ENCODE peak calls at places on chromosomes 11 and 22, in six cellular contexts. N, B, Q, Y, F and G are unnamed samples.

GRCh38 chr11:2790581-2790925 is 90.8 kb upstream of the KCNQ1OT1 start:
- DNase-seq in N (peak), B (no peak), Q (peak), Y (no peak), F (no peak), G (peak)

GRCh38 chr11:107591446-107592236 is 694 bp downstream of the ELMOD1 start:
- DNase-seq in N (no peak), B (peak), Q (no peak), Y (peak), F (no peak), G (no peak)

GRCh38 chr11:72222106-72222891 is 2.3 kb upstream of the INPPL1 start:
- DNase-seq in N (no peak), B (no peak), Q (no peak), Y (no peak), F (no peak), G (no peak)

GRCh38 chr11:88695701-88696414 is 358.3 kb upstream of the CTSC start:
- DNase-seq in N (no peak), B (no peak), Q (no peak), Y (no peak), F (no peak), G (no peak)

GRCh38 chr22:46219650-46220049 is 30.4 kb downstream of the CDPF1 start:
- DNase-seq in N (no peak), B (no peak), Q (no peak), Y (no peak), F (no peak), G (no peak)

GRCh38 chr11:103007521-103007920 is 52.0 kb upstream of the MMP13 start:
- DNase-seq in N (no peak), B (no peak), Q (no peak), Y (no peak), F (no peak), G (no peak)

GRCh38 chr11:64415286-64415685 is 56.3 kb downstream of the RPS6KA4 start:
- DNase-seq in N (no peak), B (no peak), Q (no peak), Y (no peak), F (no peak), G (no peak)

GRCh38 chr22:19879248-19879575 is 24.5 kb upstream of the GNB1L start:
- DNase-seq in N (no peak), B (no peak), Q (no peak), Y (no peak), F (no peak), G (no peak)

GRCh38 chr11:48034926-48035876 is 54.8 kb downstream of the PTPRJ start:
- DNase-seq in N (peak), B (no peak), Q (peak), Y (no peak), F (no peak), G (peak)

GRCh38 chr11:132718711-132719641 is 813.3 kb downstream of the OPCML start:
- DNase-seq in N (no peak), B (peak), Q (peak), Y (no peak), F (peak), G (no peak)

GRCh38 chr11:40030867-40031266 is 1428.6 kb downstream of the LRRC4C start:
- DNase-seq in N (no peak), B (no peak), Q (no peak), Y (peak), F (no peak), G (no peak)

GRCh38 chr22:27686534-27686933 is 115.0 kb downstream of the MN1 start:
- DNase-seq in N (peak), B (no peak), Q (peak), Y (no peak), F (peak), G (peak)

GRCh38 chr22:41801886-41802285 is 1.4 kb downstream of the CCDC134 start:
- DNase-seq in N (no peak), B (no peak), Q (no peak), Y (no peak), F (no peak), G (no peak)

GRCh38 chr22:43376765-43377485 is 33.8 kb upstream of the SCUBE1 start:
- DNase-seq in N (no peak), B (peak), Q (peak), Y (no peak), F (peak), G (no peak)

GRCh38 chr11:129331217-129331616 is 44.4 kb upstream of the BARX2 start:
- DNase-seq in N (no peak), B (no peak), Q (peak), Y (no peak), F (no peak), G (no peak)

GRCh38 chr11:67102664-67103063 is 16.4 kb upstream of the KDM2A start:
- DNase-seq in N (no peak), B (no peak), Q (no peak), Y (no peak), F (no peak), G (no peak)

GRCh38 chr11:12698049-12698448 is 23.8 kb downstream of the TEAD1 start:
- DNase-seq in N (no peak), B (no peak), Q (no peak), Y (no peak), F (no peak), G (no peak)

GRCh38 chr11:72828081-72828567 is 13.9 kb downstream of the ATG16L2 start:
- DNase-seq in N (no peak), B (no peak), Q (no peak), Y (no peak), F (no peak), G (no peak)

GRCh38 chr11:20158597-20159257 is 1.5 kb downstream of the DBX1 start:
- DNase-seq in N (peak), B (no peak), Q (peak), Y (peak), F (peak), G (no peak)

GRCh38 chr22:50622723-50623327 is 5.1 kb downstream of the ARSA start:
- DNase-seq in N (no peak), B (no peak), Q (peak), Y (no peak), F (no peak), G (peak)

GRCh38 chr11:65487467-65488272 is 11.2 kb upstream of the MALAT1 start:
- DNase-seq in N (peak), B (no peak), Q (peak), Y (peak), F (peak), G (peak)

GRCh38 chr11:27158763-27159679 is 118.4 kb downstream of the BBOX1 start:
- DNase-seq in N (peak), B (no peak), Q (peak), Y (peak), F (peak), G (peak)

GRCh38 chr11:116536416-116536815 is 236.4 kb downstream of the BUD13 start:
- DNase-seq in N (no peak), B (no peak), Q (no peak), Y (no peak), F (no peak), G (no peak)

GRCh38 chr11:111541209-111542061 is 915 bp downstream of the LAYN start:
- DNase-seq in N (peak), B (no peak), Q (peak), Y (peak), F (peak), G (no peak)

GRCh38 chr22:30305906-30306628 is 16.8 kb upstream of the CASTOR1 start:
- DNase-seq in N (no peak), B (no peak), Q (no peak), Y (no peak), F (no peak), G (no peak)

DNA sequence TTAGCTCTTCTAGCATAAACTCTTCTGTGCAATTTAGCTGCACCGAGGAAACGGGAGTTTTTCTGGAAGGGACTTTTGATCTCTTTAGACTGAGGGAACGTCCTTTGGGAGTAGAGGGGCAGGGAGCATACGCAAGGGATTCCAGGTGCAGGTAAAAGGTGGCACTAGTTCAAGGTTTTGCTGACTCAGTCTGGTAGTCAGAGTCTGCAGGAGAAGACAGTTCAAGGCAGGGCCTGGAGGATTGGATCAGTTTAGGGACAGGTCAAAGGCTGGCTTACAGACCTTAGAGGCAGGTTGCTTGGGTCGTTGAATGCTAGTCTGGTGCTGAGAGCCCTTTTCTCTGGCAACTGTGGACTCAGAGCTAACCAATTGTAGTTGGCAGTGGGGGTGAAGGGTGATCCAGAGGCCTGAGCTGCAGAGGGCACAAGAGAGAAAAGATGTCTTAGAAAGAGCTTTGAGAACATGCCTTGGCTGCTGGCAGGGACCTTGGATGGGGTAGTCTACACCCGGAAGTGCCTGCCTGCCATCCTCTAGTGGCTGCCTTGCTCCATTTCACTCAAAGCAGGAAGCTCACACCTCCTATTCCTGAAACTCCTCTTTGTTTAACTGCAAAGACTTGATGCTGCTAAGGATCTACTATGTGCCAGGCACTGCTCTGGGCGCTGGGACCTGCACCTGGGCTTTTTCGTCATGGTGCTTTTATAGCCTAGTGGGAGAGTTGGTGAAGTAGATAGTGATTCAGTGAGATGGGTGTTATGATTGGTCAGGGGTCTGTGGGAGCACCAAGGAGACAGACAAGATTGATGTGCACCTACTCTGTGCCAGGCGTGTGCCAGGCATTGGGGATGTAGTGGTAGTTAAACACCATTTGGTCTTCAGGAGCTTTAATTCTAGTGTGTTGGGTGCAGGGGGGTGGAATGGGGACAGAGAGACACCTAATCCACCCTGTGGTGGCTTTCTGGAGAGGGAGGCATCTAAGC is 17.1 kb downstream of the MIAT start:
- DNase-seq in N (no peak), B (no peak), Q (peak), Y (no peak), F (no peak), G (no peak)
- H3K4me3 ChIP-seq in N (peak), B (peak), Q (peak), Y (no peak), F (no peak), G (peak)

GRCh38 chr22:37162221-37163095 is 12.7 kb upstream of the IL2RB start:
- DNase-seq in N (no peak), B (peak), Q (peak), Y (no peak), F (no peak), G (no peak)

GRCh38 chr22:37161442-37161841 is 11.7 kb upstream of the IL2RB start:
- DNase-seq in N (no peak), B (no peak), Q (no peak), Y (no peak), F (no peak), G (no peak)

GRCh38 chr22:37157516-37158289 is 8.0 kb upstream of the IL2RB start:
- DNase-seq in N (no peak), B (no peak), Q (no peak), Y (no peak), F (no peak), G (no peak)

GRCh38 chr22:37158963-37159290 is 9.2 kb upstream of the IL2RB start:
- DNase-seq in N (no peak), B (no peak), Q (no peak), Y (no peak), F (no peak), G (no peak)

GRCh38 chr22:37160037-37160436 is 10.3 kb upstream of the IL2RB start:
- DNase-seq in N (no peak), B (no peak), Q (no peak), Y (no peak), F (no peak), G (no peak)
- H3K4me3 ChIP-seq in N (no peak), B (no peak), Q (no peak), Y (no peak), F (no peak), G (no peak)

GRCh38 chr22:26597026-26597425 is 7.1 kb upstream of the TPST2 start:
- DNase-seq in N (no peak), B (peak), Q (no peak), Y (no peak), F (no peak), G (no peak)
- H3K4me3 ChIP-seq in N (no peak), B (no peak), Q (no peak), Y (no peak), F (no peak), G (no peak)

GRCh38 chr11:120748485-120748814 is 236.9 kb downstream of the GRIK4 start:
- DNase-seq in N (no peak), B (no peak), Q (no peak), Y (no peak), F (no peak), G (no peak)
- H3K4me3 ChIP-seq in N (no peak), B (no peak), Q (no peak), Y (no peak), F (no peak), G (no peak)

GRCh38 chr11:74683941-74684481 is 47.2 kb downstream of the CHRDL2 start:
- DNase-seq in N (no peak), B (no peak), Q (no peak), Y (no peak), F (no peak), G (no peak)
- H3K4me3 ChIP-seq in N (peak), B (no peak), Q (no peak), Y (no peak), F (peak), G (no peak)